ENCODE peak calls at places on chromosomes 3 and 15, in ten cellular contexts. M is left ventricle myocardium inferior, Y is dorsolateral prefrontal cortex, C is foreskin keratinocyte, I is lung, V is body of pancreas, N is breast epithelium, P is heart right ventricle, R is DND-41, W is heart left ventricle. E is an unnamed sample.

GRCh38 chr3:41102053-41102556 is 97.2 kb upstream of the CTNNB1 start:
- DNase-seq in M (no peak), Y (no peak), C (peak; percentile 99), I (no peak), V (no peak), N (no peak), P (no peak), R (no peak), W (no peak), E (no peak)

GRCh38 chr3:152902141-152902669 is 67.3 kb downstream of the P2RY1 start:
- DNase-seq in M (no peak), Y (no peak), C (peak; percentile 48), I (no peak), V (no peak), N (no peak), P (no peak), R (no peak), W (no peak), E (no peak)

GRCh38 chr3:40800343-40800742 is 275.6 kb downstream of the ZNF621 start:
- DNase-seq in M (no peak), Y (no peak), C (peak; percentile 91), I (peak; percentile 59), V (peak; percentile 57), N (no peak), P (peak; percentile 34), R (no peak), W (no peak), E (no peak)

GRCh38 chr3:50264389-50264963 is 4.5 kb upstream of the SEMA3B start:
- DNase-seq in M (peak; percentile 78), Y (peak; percentile 84), C (peak; percentile 80), I (peak; percentile 87), V (peak; percentile 86), N (no peak), P (peak; percentile 86), R (no peak), W (peak; percentile 87), E (peak; percentile 75)

GRCh38 chr15:95669146-95669922 is 661.2 kb upstream of the NR2F2 start:
- DNase-seq in M (no peak), Y (no peak), C (no peak), I (no peak), V (no peak), N (no peak), P (no peak), R (no peak), W (no peak), E (no peak)

GRCh38 chr3:60017631-60018030 is 967.8 kb upstream of the CFAP20DC start:
- DNase-seq in M (no peak), Y (no peak), C (peak; percentile 79), I (no peak), V (no peak), N (no peak), P (no peak), R (peak; percentile 82), W (no peak), E (no peak)

GRCh38 chr3:128434524-128434923 is 32.2 kb downstream of the DNAJB8 start:
- DNase-seq in M (no peak), Y (no peak), C (no peak), I (no peak), V (no peak), N (no peak), P (no peak), R (no peak), W (no peak), E (no peak)

GRCh38 chr3:141257971-141258370 is 26.3 kb downstream of the PXYLP1 start:
- DNase-seq in M (no peak), Y (no peak), C (no peak), I (no peak), V (no peak), N (no peak), P (no peak), R (peak; percentile 43), W (no peak), E (no peak)

GRCh38 chr15:85100186-85100937 is 118.7 kb downstream of the PDE8A start:
- DNase-seq in M (no peak), Y (no peak), C (no peak), I (peak; percentile 87), V (no peak), N (no peak), P (no peak), R (peak; percentile 61), W (no peak), E (no peak)

GRCh38 chr3:197463279-197463678 is 92.5 kb downstream of the BDH1 start:
- DNase-seq in M (no peak), Y (no peak), C (peak; percentile 45), I (no peak), V (no peak), N (no peak), P (no peak), R (no peak), W (no peak), E (no peak)

GRCh38 chr3:126465928-126466564 is 9.6 kb downstream of the ZXDC start:
- DNase-seq in M (no peak), Y (no peak), C (no peak), I (peak; percentile 61), V (peak; percentile 83), N (no peak), P (no peak), R (no peak), W (peak; percentile 26), E (no peak)

GRCh38 chr3:195546130-195546560 is 3.0 kb upstream of the PPP1R2 start:
- DNase-seq in M (no peak), Y (no peak), C (peak; percentile 89), I (peak; percentile 38), V (peak; percentile 83), N (no peak), P (peak; percentile 36), R (no peak), W (no peak), E (no peak)

GRCh38 chr15:74995779-74996765 is 709 bp downstream of the SCAMP5 start:
- DNase-seq in M (no peak), Y (peak; percentile 85), C (no peak), I (no peak), V (peak; percentile 79), N (no peak), P (no peak), R (no peak), W (peak; percentile 23), E (peak; percentile 35)

GRCh38 chr15:55387027-55387426 is 21.1 kb downstream of the CCPG1 start:
- DNase-seq in M (no peak), Y (no peak), C (peak; percentile 40), I (no peak), V (no peak), N (no peak), P (no peak), R (no peak), W (no peak), E (no peak)

DNA sequence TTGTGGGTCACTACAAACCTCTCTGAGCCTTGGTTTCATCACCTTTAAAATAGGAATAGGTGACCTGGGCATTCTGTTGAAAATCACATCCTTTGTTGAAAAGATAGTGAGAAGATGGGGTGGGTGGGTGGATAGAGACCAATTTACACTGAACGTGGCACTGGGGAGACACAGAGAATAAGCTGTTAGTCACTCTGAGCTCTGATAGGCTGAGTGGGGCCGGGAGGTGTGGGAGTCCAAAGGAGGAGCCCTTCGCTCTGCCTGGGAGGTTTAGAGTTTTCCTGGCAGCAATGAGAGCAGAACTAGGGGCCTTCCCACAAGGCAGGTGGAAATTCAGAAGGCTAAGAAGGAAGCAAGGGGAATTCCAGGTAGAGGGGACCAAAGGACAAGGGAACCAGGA is 272.6 kb downstream of the RPLP1 start:
- DNase-seq in M (no peak), Y (no peak), C (no peak), I (no peak), V (no peak), N (no peak), P (no peak), R (no peak), W (no peak), E (no peak)
- H3K27ac ChIP-seq in M (no peak overlapping the region), Y (no peak overlapping the region), C (no peak overlapping the region), I (no peak overlapping the region), V (no peak overlapping the region), N (no peak overlapping the region), P (no peak overlapping the region), R (no peak overlapping the region), W (no peak overlapping the region), E (no peak overlapping the region)

GRCh38 chr3:57594576-57594975 is 2.6 kb downstream of the ARF4 start:
- DNase-seq in M (no peak), Y (no peak), C (no peak), I (no peak), V (no peak), N (no peak), P (no peak), R (no peak), W (no peak), E (no peak)

GRCh38 chr3:57594144-57594543 is 3.0 kb downstream of the ARF4 start:
- DNase-seq in M (no peak), Y (no peak), C (no peak), I (no peak), V (no peak), N (no peak), P (no peak), R (no peak), W (no peak), E (no peak)

GRCh38 chr3:57596495-57597239 is 477 bp downstream of the ARF4 start:
- DNase-seq in M (peak; percentile 83), Y (peak; percentile 63), C (peak; percentile 59), I (peak; percentile 85), V (peak; percentile 89), N (peak; percentile 86), P (peak; percentile 80), R (peak; percentile 77), W (peak; percentile 84), E (peak; percentile 43)

GRCh38 chr3:57587946-57588345 is 9.2 kb downstream of the ARF4 start:
- DNase-seq in M (no peak), Y (no peak), C (no peak), I (no peak), V (no peak), N (no peak), P (no peak), R (no peak), W (no peak), E (no peak)

DNA sequence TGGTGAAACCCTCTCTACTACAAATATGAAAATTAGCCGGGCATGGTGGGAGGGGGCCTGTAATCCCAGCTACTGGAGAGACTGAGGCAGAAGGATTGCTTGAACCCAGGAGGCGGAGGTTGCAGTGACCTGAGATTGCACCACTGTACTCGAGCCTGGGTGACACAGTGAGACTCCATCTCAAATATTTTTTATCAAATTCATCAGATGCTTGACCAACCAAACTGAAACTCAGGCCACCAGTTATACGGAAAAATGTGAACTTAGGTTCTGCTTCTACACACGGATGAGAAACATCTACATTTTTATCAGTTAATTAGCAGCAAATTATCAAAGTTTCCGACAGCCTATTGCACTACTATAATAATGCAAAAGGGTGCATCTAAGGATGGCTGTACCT is 4.8 kb downstream of the ARF4 start:
- DNase-seq in M (no peak), Y (no peak), C (no peak), I (no peak), V (no peak), N (no peak), P (no peak), R (no peak), W (no peak), E (no peak)
- H3K27ac ChIP-seq in M (no peak overlapping the region), Y (no peak overlapping the region), C (no peak overlapping the region), I (no peak overlapping the region), V (no peak overlapping the region), N (no peak overlapping the region), P (no peak overlapping the region), R (no peak overlapping the region), W (no peak overlapping the region), E (no peak overlapping the region)

GRCh38 chr3:170751083-170751893 is 118.7 kb downstream of the RPL22L1 start:
- DNase-seq in M (peak; percentile 54), Y (no peak), C (peak; percentile 92), I (peak; percentile 45), V (peak; percentile 63), N (peak; percentile 65), P (peak; percentile 40), R (no peak), W (peak; percentile 33), E (no peak)
- H3K27ac ChIP-seq in M (peak overlapping the region; percentile 31), Y (peak overlapping the region; percentile 48), C (peak overlapping the region; percentile 16), I (no peak overlapping the region), V (peak overlapping the region; percentile 2), N (peak overlapping the region; percentile 44), P (no peak overlapping the region), R (no peak overlapping the region), W (no peak overlapping the region), E (no peak overlapping the region)

GRCh38 chr3:143551790-143552189 is 296.5 kb downstream of the SLC9A9 start:
- DNase-seq in M (no peak), Y (no peak), C (no peak), I (no peak), V (no peak), N (no peak), P (no peak), R (no peak), W (no peak), E (no peak)
- H3K27ac ChIP-seq in M (no peak overlapping the region), Y (no peak overlapping the region), C (no peak overlapping the region), I (no peak overlapping the region), V (no peak overlapping the region), N (no peak overlapping the region), P (no peak overlapping the region), R (peak overlapping the region; percentile 40), W (no peak overlapping the region), E (no peak overlapping the region)

E was measured in substantia nigra.